ENCODE peak calls at places on chromosomes 2 and 18, in five cellular contexts. One of them, this sample, is unnamed.

GRCh38 chr2:145652546-145652945 is 1132.6 kb upstream of the ZEB2 start:
- DNase-seq in neural progenitor cell: no peak
- DNase-seq in choroid plexus epithelial cell: peak; percentile 45
- DNase-seq in heart left ventricle: no peak
- DNase-seq in Caco-2: no peak
- DNase-seq in this sample: no peak

GRCh38 chr2:70344195-70344594 is 42.3 kb upstream of the FAM136A start:
- DNase-seq in neural progenitor cell: no peak
- DNase-seq in Caco-2: no peak
- DNase-seq in heart left ventricle: no peak
- DNase-seq in choroid plexus epithelial cell: no peak
- DNase-seq in this sample: peak; percentile 96

GRCh38 chr2:65896446-65896845 is 464.0 kb upstream of the SPRED2 start:
- DNase-seq in choroid plexus epithelial cell: no peak
- DNase-seq in heart left ventricle: no peak
- DNase-seq in neural progenitor cell: peak; percentile 14
- DNase-seq in Caco-2: no peak
- DNase-seq in this sample: no peak

GRCh38 chr2:157194097-157194688 is 63.3 kb upstream of the GALNT5 start:
- DNase-seq in choroid plexus epithelial cell: peak; percentile 87
- DNase-seq in neural progenitor cell: peak; percentile 60
- DNase-seq in Caco-2: no peak
- DNase-seq in heart left ventricle: no peak
- DNase-seq in this sample: peak; percentile 68

GRCh38 chr18:7273301-7273911 is 42.5 kb downstream of the LRRC30 start:
- DNase-seq in Caco-2: no peak
- DNase-seq in choroid plexus epithelial cell: peak; percentile 83
- DNase-seq in neural progenitor cell: peak; percentile 15
- DNase-seq in heart left ventricle: peak; percentile 69
- DNase-seq in this sample: peak; percentile 31

GRCh38 chr2:38438536-38439225 is 61.6 kb upstream of the ATL2 start:
- DNase-seq in choroid plexus epithelial cell: no peak
- DNase-seq in Caco-2: no peak
- DNase-seq in neural progenitor cell: no peak
- DNase-seq in heart left ventricle: no peak
- DNase-seq in this sample: peak; percentile 74

GRCh38 chr18:62131305-62131909 is 55.4 kb downstream of the PIGN start:
- DNase-seq in Caco-2: peak; percentile 33
- DNase-seq in choroid plexus epithelial cell: peak; percentile 90
- DNase-seq in heart left ventricle: peak; percentile 53
- DNase-seq in neural progenitor cell: peak; percentile 76
- DNase-seq in this sample: peak; percentile 67

GRCh38 chr2:223055836-223056235 is 3.8 kb downstream of the KCNE4 start:
- DNase-seq in heart left ventricle: no peak
- DNase-seq in Caco-2: no peak
- DNase-seq in choroid plexus epithelial cell: no peak
- DNase-seq in neural progenitor cell: no peak
- DNase-seq in this sample: no peak

GRCh38 chr18:31042391-31043181 is at the start of gene DSC3:
- DNase-seq in heart left ventricle: no peak
- DNase-seq in neural progenitor cell: peak; percentile 73
- DNase-seq in Caco-2: peak; percentile 38
- DNase-seq in choroid plexus epithelial cell: peak; percentile 13
- DNase-seq in this sample: peak; percentile 99

GRCh38 chr2:75494137-75494769 is 66.5 kb downstream of the EVA1A start:
- DNase-seq in Caco-2: no peak
- DNase-seq in heart left ventricle: no peak
- DNase-seq in choroid plexus epithelial cell: no peak
- DNase-seq in neural progenitor cell: no peak
- DNase-seq in this sample: no peak

GRCh38 chr2:55164534-55165104 is 67.5 kb downstream of the CLHC1 start:
- DNase-seq in neural progenitor cell: no peak
- DNase-seq in Caco-2: no peak
- DNase-seq in heart left ventricle: no peak
- DNase-seq in choroid plexus epithelial cell: peak; percentile 51
- DNase-seq in this sample: no peak

GRCh38 chr2:62344472-62344871 is 148.6 kb downstream of the B3GNT2 start:
- DNase-seq in Caco-2: no peak
- DNase-seq in neural progenitor cell: no peak
- DNase-seq in heart left ventricle: no peak
- DNase-seq in choroid plexus epithelial cell: no peak
- DNase-seq in this sample: peak; percentile 95

GRCh38 chr2:28052691-28053090 is 162.2 kb downstream of the BABAM2 start:
- DNase-seq in Caco-2: no peak
- DNase-seq in heart left ventricle: no peak
- DNase-seq in neural progenitor cell: no peak
- DNase-seq in choroid plexus epithelial cell: peak; percentile 12
- DNase-seq in this sample: peak; percentile 13

DNA sequence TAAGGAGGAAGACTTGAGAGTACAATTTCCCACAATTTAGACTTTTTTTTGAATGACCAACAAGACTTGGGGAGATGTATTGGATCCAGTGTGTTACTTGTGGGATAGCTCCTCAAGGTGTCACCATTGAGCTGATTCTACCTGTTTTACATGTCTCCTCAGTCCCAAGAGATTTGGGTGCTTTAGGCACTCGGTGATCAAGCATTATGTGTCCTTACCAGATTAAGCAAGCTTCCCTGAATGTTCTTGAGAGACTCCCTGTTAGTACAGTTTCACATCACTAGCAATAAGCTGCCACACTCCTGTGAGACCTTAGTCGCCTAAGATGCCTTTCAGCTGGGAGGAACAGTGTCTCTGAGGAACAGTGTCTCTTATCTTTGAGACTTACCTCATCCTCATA is 384.3 kb upstream of the SYT4 start:
- DNase-seq in neural progenitor cell: peak; percentile 53
- DNase-seq in heart left ventricle: no peak
- DNase-seq in choroid plexus epithelial cell: peak; percentile 91
- DNase-seq in Caco-2: peak; percentile 25
- DNase-seq in this sample: peak; percentile 91
- TF ChIP-seq CTCF in neural progenitor cell: peak; percentile 55
- TF ChIP-seq CTCF in heart left ventricle: peak; percentile 38
- TF ChIP-seq CTCF in choroid plexus epithelial cell: peak; percentile 71
- TF ChIP-seq CTCF in Caco-2: no peak
- TF ChIP-seq CTCF in this sample: peak; percentile 73

DNA sequence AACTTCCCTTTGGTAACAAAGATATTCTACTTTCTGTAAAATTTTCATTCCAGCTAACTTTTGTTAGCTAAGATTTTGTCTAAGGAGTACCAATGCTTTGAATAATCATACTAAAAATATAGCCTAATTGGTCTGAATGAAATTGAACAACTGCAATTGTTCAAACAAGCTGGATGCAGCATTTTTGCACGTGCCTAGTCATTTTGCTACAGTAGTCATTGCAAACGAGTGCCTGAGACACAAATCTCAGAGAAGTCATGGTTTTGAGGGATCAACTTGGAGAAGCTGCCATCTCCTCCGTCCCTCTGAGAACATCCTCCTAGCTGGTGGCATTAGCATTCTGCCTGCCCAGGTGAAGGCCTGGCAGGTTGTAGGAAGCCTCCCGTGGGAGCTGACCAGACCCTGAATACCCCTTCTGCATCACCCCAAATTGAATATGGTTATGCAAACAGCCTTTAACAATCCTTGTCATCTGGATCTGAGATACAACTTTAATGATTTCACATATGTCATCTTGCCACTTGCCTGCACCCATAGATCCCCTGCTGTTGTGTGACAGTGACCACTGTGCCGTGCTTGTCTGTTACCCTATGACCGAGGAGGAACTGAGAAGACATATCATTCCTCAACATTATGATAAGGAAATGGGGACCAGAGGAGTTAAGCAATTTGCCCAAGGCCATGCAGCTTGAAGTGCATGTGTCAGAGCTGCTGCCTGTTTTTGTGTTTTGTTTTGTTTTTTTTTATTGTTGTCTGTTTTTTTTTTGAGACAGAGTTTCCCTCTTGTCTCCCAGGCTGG is 29.1 kb upstream of the MGAT4A start:
- DNase-seq in heart left ventricle: no peak
- DNase-seq in choroid plexus epithelial cell: no peak
- DNase-seq in Caco-2: no peak
- DNase-seq in neural progenitor cell: no peak
- DNase-seq in this sample: peak; percentile 49
- H3K4me3 ChIP-seq in heart left ventricle: no peak overlapping the region
- H3K4me3 ChIP-seq in choroid plexus epithelial cell: no peak overlapping the region
- H3K4me3 ChIP-seq in Caco-2: no peak overlapping the region
- H3K4me3 ChIP-seq in neural progenitor cell: no peak overlapping the region
- H3K4me3 ChIP-seq in this sample: no peak overlapping the region

DNA sequence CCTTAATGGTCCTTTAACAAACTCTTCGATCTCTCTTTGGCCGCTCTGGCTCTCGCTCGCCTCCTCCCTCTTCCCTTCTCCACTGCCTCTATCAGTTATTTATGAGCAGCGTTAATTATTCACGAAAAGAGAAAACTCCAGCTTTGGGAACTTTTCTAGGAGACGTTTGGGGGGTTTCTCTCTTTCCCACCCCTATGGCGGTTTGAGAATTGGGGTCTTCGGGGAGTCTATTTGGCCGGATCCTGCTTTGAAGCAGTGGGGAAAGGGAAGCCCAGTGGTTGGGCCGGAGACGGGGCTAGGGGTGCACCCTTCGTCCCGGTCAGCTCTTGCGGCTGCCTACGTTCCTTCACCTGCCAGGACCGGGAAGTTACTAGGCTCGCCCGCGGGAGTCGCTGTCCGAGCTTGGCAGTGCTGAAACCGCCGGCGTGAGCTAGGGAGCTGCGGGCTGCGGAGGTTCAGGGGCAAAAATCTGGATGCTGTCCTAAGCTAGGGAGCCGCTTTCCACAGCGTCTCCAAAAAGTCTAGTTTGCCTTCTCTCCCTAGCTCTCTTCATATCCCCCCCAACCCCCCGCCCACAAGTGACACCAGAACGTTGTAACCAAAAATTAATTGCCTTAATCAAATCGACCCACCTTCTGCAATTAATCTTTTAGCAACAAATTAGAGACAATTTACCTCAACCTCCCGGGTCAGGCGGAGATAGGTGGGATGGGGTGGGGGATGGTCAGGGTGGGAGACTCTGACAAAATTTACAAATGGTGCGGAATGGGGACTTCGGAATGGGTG is 8.9 kb upstream of the SKOR2 start:
- DNase-seq in heart left ventricle: peak; percentile 39
- DNase-seq in choroid plexus epithelial cell: peak; percentile 50
- DNase-seq in neural progenitor cell: peak; percentile 93
- DNase-seq in Caco-2: no peak
- DNase-seq in this sample: peak; percentile 66
- TF ChIP-seq CTCF in heart left ventricle: no peak
- TF ChIP-seq CTCF in choroid plexus epithelial cell: no peak
- TF ChIP-seq CTCF in neural progenitor cell: no peak
- TF ChIP-seq CTCF in Caco-2: no peak
- TF ChIP-seq CTCF in this sample: no peak

DNA sequence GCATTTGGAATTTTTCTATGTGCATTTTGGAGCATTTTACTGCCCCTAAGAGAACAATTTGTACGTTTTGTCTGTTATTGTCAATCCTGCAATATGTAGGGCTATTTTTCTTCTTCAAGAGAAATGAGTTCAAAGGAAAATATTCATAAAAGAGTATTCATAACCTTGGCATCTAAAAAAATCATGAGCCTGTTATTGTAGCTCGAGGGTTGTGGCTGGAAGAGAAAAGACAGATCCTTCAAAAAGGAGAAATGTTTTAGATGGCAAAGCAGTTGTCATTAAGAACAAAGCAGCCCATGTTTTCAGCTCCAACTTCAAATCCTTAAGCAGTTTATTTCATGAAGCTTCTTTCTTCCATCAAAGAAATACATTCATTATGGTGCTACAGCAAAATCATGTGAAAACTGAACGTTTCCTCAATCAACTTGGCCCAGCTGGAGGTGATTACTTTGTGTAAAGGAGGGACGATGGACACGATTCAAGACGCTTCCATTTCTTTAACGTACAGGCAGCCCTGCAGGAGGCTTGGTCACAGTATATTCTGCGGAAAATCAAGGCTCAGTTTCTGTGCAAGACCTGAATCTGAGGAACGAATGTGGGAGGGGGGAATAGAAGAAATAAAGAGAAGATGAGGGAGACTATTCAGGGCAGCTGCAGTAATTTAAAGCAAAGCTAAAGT is 31.4 kb downstream of the QPCT start:
- DNase-seq in Caco-2: no peak
- DNase-seq in heart left ventricle: no peak
- DNase-seq in neural progenitor cell: no peak
- DNase-seq in choroid plexus epithelial cell: no peak
- DNase-seq in this sample: no peak
- H3K4me3 ChIP-seq in Caco-2: no peak overlapping the region
- H3K4me3 ChIP-seq in heart left ventricle: no peak overlapping the region
- H3K4me3 ChIP-seq in neural progenitor cell: no peak overlapping the region
- H3K4me3 ChIP-seq in choroid plexus epithelial cell: no peak overlapping the region
- H3K4me3 ChIP-seq in this sample: no peak overlapping the region